ENCODE peak calls at places on chromosomes 16 and 17, in six cellular contexts. Z is stromal cell of bone marrow; V is stimulated activated CD8-positive, alpha-beta memory T cell treated with anti-CD3 and anti-CD28 coated beads, Interleukin-4, amount 100 ng/mL, for 4 hours; T is pons; N is heart left ventricle; E is kidney glomerular epithelial cell. O is an unnamed sample.

GRCh38 chr17:60751884-60752283 is 74.2 kb downstream of the BCAS3 start:
- DNase-seq in Z (no peak), V (no peak), T (no peak), N (no peak), E (no peak), O (no peak)

GRCh38 chr16:12006637-12007036 is 30.1 kb downstream of the SNX29 start:
- DNase-seq in Z (no peak), V (no peak), T (no peak), N (no peak), E (no peak), O (no peak)

GRCh38 chr16:81885976-81886586 is 107.0 kb downstream of the PLCG2 start:
- DNase-seq in Z (no peak), V (no peak), T (no peak), N (no peak), E (no peak), O (no peak)

GRCh38 chr16:27400751-27401620 is 988 bp upstream of the IL21R start:
- DNase-seq in Z (peak; percentile 66), V (no peak), T (peak; percentile 20), N (no peak), E (peak; percentile 20), O (no peak)

GRCh38 chr17:351436-351713 is 1.2 kb downstream of the RPH3AL start:
- DNase-seq in Z (no peak), V (no peak), T (no peak), N (no peak), E (no peak), O (no peak)

GRCh38 chr16:88681084-88681680 is 5.1 kb downstream of the SNAI3 start:
- DNase-seq in Z (no peak), V (no peak), T (no peak), N (no peak), E (no peak), O (no peak)

GRCh38 chr16:17129971-17130370 is 340.8 kb downstream of the XYLT1 start:
- DNase-seq in Z (no peak), V (no peak), T (peak; percentile 40), N (no peak), E (no peak), O (no peak)

GRCh38 chr16:66342294-66342900 is 24.1 kb upstream of the CDH5 start:
- DNase-seq in Z (no peak), V (no peak), T (no peak), N (no peak), E (no peak), O (no peak)

GRCh38 chr17:74972107-74972972 is at the start of gene HID1:
- DNase-seq in Z (no peak), V (peak; percentile 65), T (peak; percentile 53), N (peak; percentile 47), E (no peak), O (no peak)

GRCh38 chr17:63405741-63406261 is 40.3 kb downstream of the CYB561 start:
- DNase-seq in Z (peak; percentile 64), V (no peak), T (peak; percentile 77), N (no peak), E (peak; percentile 50), O (peak; percentile 76)

GRCh38 chr16:12204601-12205000 is 228.1 kb downstream of the SNX29 start:
- DNase-seq in Z (no peak), V (no peak), T (no peak), N (no peak), E (no peak), O (no peak)

GRCh38 chr17:57595942-57596695 is 149.0 kb downstream of the CCDC182 start:
- DNase-seq in Z (no peak), V (no peak), T (no peak), N (no peak), E (no peak), O (no peak)

GRCh38 chr16:88045820-88046303 is 94.6 kb downstream of the BANP start:
- DNase-seq in Z (no peak), V (no peak), T (no peak), N (no peak), E (no peak), O (no peak)

GRCh38 chr16:1330260-1330914 is 3.1 kb upstream of the BAIAP3 start:
- DNase-seq in Z (no peak), V (no peak), T (no peak), N (no peak), E (no peak), O (no peak)